ENCODE peak calls at places on chromosomes 3 and 15, in six cellular contexts. N, A, Y, B, F and T are unnamed samples.

GRCh38 chr3:3180421-3180820 is 930 bp upstream of the CRBN start:
- DNase-seq in N (no peak), A (no peak), Y (no peak), B (peak; percentile 69), F (no peak), T (no peak)

GRCh38 chr3:196969001-196969659 is 497 bp upstream of the PIGZ start:
- DNase-seq in N (no peak), A (peak; percentile 31), Y (peak; percentile 36), B (peak; percentile 90), F (peak; percentile 43), T (no peak)

GRCh38 chr3:60609446-60609845 is 641.8 kb downstream of the FHIT start:
- DNase-seq in N (no peak), A (no peak), Y (no peak), B (no peak), F (no peak), T (no peak)

GRCh38 chr3:176590722-176591121 is 606.6 kb downstream of the TBL1XR1 start:
- DNase-seq in N (no peak), A (no peak), Y (no peak), B (no peak), F (no peak), T (no peak)

GRCh38 chr3:141894524-141895176 is 18.2 kb downstream of the ATP1B3 start:
- DNase-seq in N (no peak), A (no peak), Y (no peak), B (no peak), F (no peak), T (peak; percentile 49)

GRCh38 chr3:28673438-28673837 is 324.8 kb upstream of the AZI2 start:
- DNase-seq in N (no peak), A (no peak), Y (no peak), B (no peak), F (no peak), T (no peak)

GRCh38 chr3:100630664-100631063 is 21.3 kb downstream of the ADGRG7 start:
- DNase-seq in N (no peak), A (no peak), Y (no peak), B (no peak), F (no peak), T (no peak)

GRCh38 chr3:25096536-25096935 is 331.5 kb upstream of the RARB start:
- DNase-seq in N (no peak), A (no peak), Y (no peak), B (no peak), F (no peak), T (no peak)

GRCh38 chr3:160226026-160226739 is 961 bp downstream of the C3orf80 start:
- DNase-seq in N (peak; percentile 16), A (no peak), Y (no peak), B (peak; percentile 70), F (peak; percentile 10), T (no peak)

GRCh38 chr3:30269751-30270445 is 336.5 kb upstream of the TGFBR2 start:
- DNase-seq in N (no peak), A (no peak), Y (peak; percentile 32), B (no peak), F (no peak), T (no peak)

GRCh38 chr3:11735638-11736037 is 91.9 kb upstream of the VGLL4 start:
- DNase-seq in N (peak; percentile 17), A (no peak), Y (peak; percentile 22), B (no peak), F (peak; percentile 16), T (no peak)

GRCh38 chr3:136070334-136070733 is 104.8 kb downstream of the PPP2R3A start:
- DNase-seq in N (no peak), A (no peak), Y (no peak), B (no peak), F (no peak), T (peak; percentile 62)

GRCh38 chr3:83065861-83066260 is 1304.4 kb upstream of the GBE1 start:
- DNase-seq in N (no peak), A (no peak), Y (no peak), B (no peak), F (no peak), T (peak; percentile 77)

GRCh38 chr3:13005301-13005700 is 67.9 kb downstream of the IQSEC1 start:
- DNase-seq in N (no peak), A (no peak), Y (no peak), B (no peak), F (peak; percentile 8), T (no peak)

GRCh38 chr3:126526668-126527005 is 2.7 kb downstream of the CHST13 start:
- DNase-seq in N (no peak), A (no peak), Y (no peak), B (peak; percentile 66), F (no peak), T (no peak)

GRCh38 chr3:52372822-52373504 is 56.8 kb downstream of the DNAH1 start:
- DNase-seq in N (no peak), A (peak; percentile 39), Y (peak; percentile 84), B (no peak), F (peak; percentile 51), T (no peak)

GRCh38 chr3:172034786-172035685 is 4.3 kb upstream of the FNDC3B start:
- DNase-seq in N (peak; percentile 42), A (no peak), Y (peak; percentile 49), B (no peak), F (no peak), T (no peak)

GRCh38 chr15:77702211-77702957 is 69.7 kb upstream of the LINGO1 start:
- DNase-seq in N (no peak), A (no peak), Y (peak; percentile 7), B (peak; percentile 77), F (peak; percentile 12), T (peak; percentile 11)

GRCh38 chr15:38758001-38758400 is 193.4 kb upstream of the RASGRP1 start:
- DNase-seq in N (no peak), A (no peak), Y (no peak), B (peak; percentile 80), F (no peak), T (peak; percentile 47)

GRCh38 chr15:66768984-66769383 is 66.9 kb downstream of the SMAD6 start:
- DNase-seq in N (no peak), A (no peak), Y (no peak), B (no peak), F (no peak), T (no peak)

GRCh38 chr3:165749817-165750216 is 87.4 kb downstream of the BCHE start:
- DNase-seq in N (no peak), A (no peak), Y (no peak), B (no peak), F (no peak), T (no peak)

GRCh38 chr15:29334544-29334943 is 64.9 kb upstream of the NSMCE3 start:
- DNase-seq in N (no peak), A (no peak), Y (no peak), B (no peak), F (no peak), T (no peak)

GRCh38 chr3:54670269-54671000 is 257.4 kb downstream of the LRTM1 start:
- DNase-seq in N (no peak), A (no peak), Y (no peak), B (no peak), F (peak; percentile 56), T (no peak)

GRCh38 chr3:135499426-135499825 is 466.1 kb upstream of the PPP2R3A start:
- DNase-seq in N (no peak), A (no peak), Y (no peak), B (no peak), F (no peak), T (no peak)

GRCh38 chr3:9613349-9613748 is 36.0 kb upstream of the MTMR14 start:
- DNase-seq in N (no peak), A (no peak), Y (no peak), B (no peak), F (no peak), T (no peak)

GRCh38 chr3:150286390-150287147 is 121.5 kb upstream of the TSC22D2 start:
- DNase-seq in N (no peak), A (no peak), Y (peak; percentile 59), B (no peak), F (no peak), T (no peak)

GRCh38 chr3:191094057-191094456 is 105.0 kb upstream of the OSTN start:
- DNase-seq in N (no peak), A (no peak), Y (no peak), B (peak; percentile 52), F (no peak), T (no peak)

DNA sequence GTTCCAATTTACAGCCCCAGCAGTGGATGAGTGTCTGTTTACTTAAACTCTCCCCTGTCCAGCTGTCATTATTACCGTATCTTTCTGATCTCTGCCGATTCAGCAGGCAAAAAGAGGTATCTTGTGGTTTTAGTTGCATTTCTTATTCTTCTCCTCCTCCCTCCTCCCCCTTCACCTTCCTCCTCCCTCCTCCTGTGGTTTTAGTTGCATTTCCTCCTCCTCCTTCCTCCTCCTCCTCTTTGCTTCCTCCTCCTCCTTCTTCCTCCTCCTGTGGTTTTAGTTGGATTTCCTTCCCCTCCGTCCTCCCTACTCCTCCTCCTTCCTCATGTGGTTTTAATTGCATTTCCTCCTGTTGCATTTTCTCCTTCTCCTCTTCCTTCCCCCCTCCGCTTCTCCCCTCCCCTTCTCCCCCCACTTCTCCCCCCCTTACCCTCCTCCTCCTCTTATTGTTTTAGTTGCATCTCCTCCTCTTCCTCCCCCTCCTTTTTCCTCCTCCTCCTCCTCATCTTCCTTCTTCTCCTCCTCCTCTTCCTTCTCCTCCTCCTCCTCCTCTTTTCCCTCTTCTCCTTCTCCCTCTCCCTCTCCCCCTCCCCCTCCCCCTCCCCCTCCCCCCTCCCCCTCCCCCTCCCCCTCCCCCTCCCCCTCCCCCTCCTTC is 25.3 kb upstream of the VPS33B start:
- DNase-seq in N (no peak), A (no peak), Y (peak; percentile 17), B (no peak), F (no peak), T (no peak)
- H3K4me3 ChIP-seq in N (no peak overlapping the region), A (no peak overlapping the region), Y (no peak overlapping the region), B (no peak overlapping the region), F (no peak overlapping the region), T (no peak overlapping the region)

DNA sequence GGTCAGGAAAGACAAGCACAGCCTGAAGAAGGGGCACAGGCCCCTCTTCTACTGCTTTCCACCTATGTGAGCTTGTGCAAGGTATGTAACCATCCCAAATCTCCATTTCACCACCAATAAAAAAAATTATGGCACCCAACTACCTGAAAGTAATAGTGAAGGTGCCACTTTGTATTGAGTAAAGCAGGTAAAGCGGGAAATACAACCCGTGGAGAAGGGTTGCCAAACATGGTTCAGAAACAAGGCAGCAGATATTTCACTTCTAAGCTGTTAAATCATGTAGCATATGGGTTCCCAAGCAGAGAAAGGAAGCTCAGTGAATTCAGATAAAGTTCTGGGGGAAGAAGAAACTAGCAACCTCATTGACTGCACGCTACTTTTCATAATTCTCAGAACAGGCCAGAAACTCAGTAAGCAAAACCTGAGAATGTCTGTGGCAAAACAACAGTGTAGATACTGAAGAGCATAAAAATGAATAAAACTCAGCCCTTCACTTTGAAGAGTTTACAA is 4.1 kb downstream of the PLOD2 start:
- DNase-seq in N (peak; percentile 62), A (no peak), Y (no peak), B (no peak), F (peak; percentile 26), T (no peak)
- H3K4me3 ChIP-seq in N (no peak overlapping the region), A (no peak overlapping the region), Y (no peak overlapping the region), B (peak overlapping the region; percentile 84), F (peak overlapping the region; percentile 84), T (no peak overlapping the region)

DNA sequence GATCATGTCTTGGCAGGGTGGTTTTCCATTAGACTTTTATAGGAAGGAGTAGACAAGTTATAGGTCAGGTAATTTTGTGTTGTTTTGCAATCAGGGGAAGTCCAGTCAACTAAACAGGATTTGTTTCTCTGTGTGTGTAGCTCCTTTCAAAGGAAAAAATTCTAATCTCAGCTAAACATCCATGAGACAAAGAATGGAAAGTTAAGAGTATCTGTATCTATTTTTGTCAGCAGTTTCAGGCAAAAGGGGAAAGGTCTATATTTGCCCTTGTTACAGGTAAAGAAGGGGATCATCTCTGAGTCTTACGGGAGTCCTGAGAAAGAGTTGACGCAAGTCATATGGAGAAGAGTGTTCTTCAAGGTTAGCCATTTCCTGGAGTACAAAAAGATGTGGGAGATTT is 79.3 kb downstream of the GAP43 start:
- DNase-seq in N (no peak), A (no peak), Y (no peak), B (no peak), F (no peak), T (no peak)
- H3K4me3 ChIP-seq in N (no peak overlapping the region), A (no peak overlapping the region), Y (no peak overlapping the region), B (no peak overlapping the region), F (no peak overlapping the region), T (no peak overlapping the region)

GRCh38 chr15:33150993-33151392 is 43.5 kb downstream of the FMN1 start:
- DNase-seq in N (no peak), A (no peak), Y (no peak), B (no peak), F (no peak), T (no peak)
- H3K4me3 ChIP-seq in N (no peak overlapping the region), A (no peak overlapping the region), Y (no peak overlapping the region), B (no peak overlapping the region), F (no peak overlapping the region), T (no peak overlapping the region)